ENCODE peak calls at places on chromosomes 12 and 14, in nine cellular contexts. X is right lobe of liver; O is trophoblast cell; N is cardiac muscle cell; C is pancreas; G is heart left ventricle; Y is CD8-positive, alpha-beta T cell; W is GM23248; E is left lung. D is an unnamed sample. For H3K4me1, the result is how much of the 10 kb centered on the place peaks cover.

GRCh38 chr12:21026302-21026701 is 104.7 kb upstream of the SLCO1B1 start:
- DNase-seq in X (no peak), O (no peak), N (no peak), C (no peak), G (no peak), Y (no peak), W (no peak), E (no peak), D (no peak)

GRCh38 chr12:47789141-47789540 is 16.1 kb downstream of the SLC48A1 start:
- DNase-seq in X (no peak), O (no peak), N (no peak), C (no peak), G (peak), Y (no peak), W (no peak), E (peak), D (no peak)

GRCh38 chr12:52533686-52534470 is 13.7 kb upstream of the KRT5 start:
- DNase-seq in X (peak), O (no peak), N (no peak), C (no peak), G (no peak), Y (no peak), W (no peak), E (no peak), D (no peak)

GRCh38 chr12:124654666-124655316 is 87.4 kb upstream of the NCOR2 start:
- DNase-seq in X (peak), O (no peak), N (no peak), C (peak), G (peak), Y (no peak), W (peak), E (no peak), D (peak)

GRCh38 chr12:53211476-53212381 is 4.7 kb upstream of the ITGB7 start:
- DNase-seq in X (no peak), O (no peak), N (no peak), C (no peak), G (no peak), Y (no peak), W (no peak), E (no peak), D (no peak)

GRCh38 chr14:32078030-32078793 is 1.1 kb downstream of the ARHGAP5 start:
- DNase-seq in X (no peak), O (no peak), N (peak), C (peak), G (no peak), Y (peak), W (peak), E (peak), D (no peak)

GRCh38 chr12:58583541-58583940 is 336.8 kb downstream of the LRIG3 start:
- DNase-seq in X (no peak), O (no peak), N (peak), C (no peak), G (no peak), Y (no peak), W (peak), E (no peak), D (peak)

GRCh38 chr14:78790262-78790661 is 620.1 kb downstream of the NRXN3 start:
- DNase-seq in X (no peak), O (no peak), N (no peak), C (no peak), G (no peak), Y (no peak), W (peak), E (no peak), D (no peak)

GRCh38 chr12:123034022-123034541 is 53.6 kb downstream of the ARL6IP4 start:
- DNase-seq in X (peak), O (no peak), N (no peak), C (no peak), G (no peak), Y (peak), W (no peak), E (no peak), D (no peak)

GRCh38 chr14:65502676-65503124 is 90.2 kb downstream of the FUT8 start:
- DNase-seq in X (no peak), O (no peak), N (peak), C (no peak), G (no peak), Y (no peak), W (peak), E (no peak), D (no peak)

GRCh38 chr12:66623455-66623854 is 55.4 kb downstream of the GRIP1 start:
- DNase-seq in X (no peak), O (no peak), N (no peak), C (no peak), G (no peak), Y (no peak), W (peak), E (no peak), D (no peak)

GRCh38 chr14:102218688-102219087 is 79.0 kb downstream of the WDR20 start:
- DNase-seq in X (no peak), O (no peak), N (no peak), C (no peak), G (no peak), Y (no peak), W (no peak), E (peak), D (no peak)

GRCh38 chr12:103169-103981 is 36.8 kb downstream of the IQSEC3 start:
- DNase-seq in X (no peak), O (no peak), N (no peak), C (no peak), G (no peak), Y (no peak), W (peak), E (no peak), D (no peak)

GRCh38 chr12:108734200-108734906 is 3.0 kb upstream of the CORO1C start:
- DNase-seq in X (peak), O (peak), N (peak), C (peak), G (no peak), Y (no peak), W (peak), E (no peak), D (no peak)

GRCh38 chr12:104230304-104230703 is 14.7 kb downstream of the TXNRD1 start:
- DNase-seq in X (no peak), O (no peak), N (no peak), C (no peak), G (no peak), Y (no peak), W (no peak), E (no peak), D (no peak)

GRCh38 chr14:35240233-35240632 is 51.9 kb upstream of the PSMA6 start:
- DNase-seq in X (no peak), O (peak), N (no peak), C (no peak), G (no peak), Y (no peak), W (no peak), E (no peak), D (no peak)

GRCh38 chr12:114443607-114444421 is 37.9 kb upstream of the TBX5 start:
- DNase-seq in X (no peak), O (no peak), N (no peak), C (no peak), G (peak), Y (no peak), W (no peak), E (peak), D (no peak)

GRCh38 chr12:67590122-67590795 is 58.3 kb upstream of the DYRK2 start:
- DNase-seq in X (no peak), O (no peak), N (no peak), C (no peak), G (no peak), Y (peak), W (no peak), E (no peak), D (no peak)

GRCh38 chr12:67925077-67925476 is 64.2 kb upstream of the IFNG-AS1 start:
- DNase-seq in X (no peak), O (peak), N (no peak), C (no peak), G (no peak), Y (no peak), W (no peak), E (no peak), D (no peak)

GRCh38 chr12:42173961-42174521 is 29.4 kb upstream of the GXYLT1 start:
- DNase-seq in X (no peak), O (no peak), N (no peak), C (no peak), G (no peak), Y (no peak), W (no peak), E (no peak), D (no peak)

GRCh38 chr14:101379842-101380241 is 181.5 kb upstream of the DIO3 start:
- DNase-seq in X (no peak), O (no peak), N (no peak), C (no peak), G (no peak), Y (no peak), W (no peak), E (no peak), D (no peak)

GRCh38 chr12:106783515-106783914 is 9.0 kb downstream of the RIC8B start:
- DNase-seq in X (no peak), O (no peak), N (no peak), C (no peak), G (no peak), Y (no peak), W (no peak), E (no peak), D (no peak)

GRCh38 chr14:49598182-49598478 is 610 bp upstream of the LRR1 start:
- DNase-seq in X (peak), O (no peak), N (no peak), C (no peak), G (no peak), Y (no peak), W (no peak), E (no peak), D (peak)

GRCh38 chr14:32694795-32695449 is 243.8 kb upstream of the NPAS3 start:
- DNase-seq in X (no peak), O (no peak), N (no peak), C (no peak), G (no peak), Y (no peak), W (no peak), E (no peak), D (no peak)

GRCh38 chr12:80033457-80033856 is 65.9 kb upstream of the OTOGL start:
- DNase-seq in X (no peak), O (no peak), N (peak), C (no peak), G (no peak), Y (no peak), W (peak), E (no peak), D (no peak)

GRCh38 chr12:54009171-54010052 is 627 bp downstream of the HOXC8 start:
- DNase-seq in X (no peak), O (peak), N (no peak), C (no peak), G (no peak), Y (no peak), W (peak), E (no peak), D (no peak)

GRCh38 chr12:53078425-53079225 is 565 bp downstream of the SPRYD3 start:
- DNase-seq in X (no peak), O (peak), N (no peak), C (no peak), G (no peak), Y (peak), W (peak), E (peak), D (no peak)

GRCh38 chr14:79986251-79986650 is 225.1 kb downstream of the DIO2 start:
- DNase-seq in X (no peak), O (no peak), N (peak), C (no peak), G (no peak), Y (no peak), W (no peak), E (no peak), D (no peak)

GRCh38 chr12:46124848-46125619 is 134.7 kb upstream of the SCAF11 start:
- DNase-seq in X (no peak), O (peak), N (peak), C (peak), G (no peak), Y (peak), W (peak), E (no peak), D (no peak)

GRCh38 chr12:79687711-79688270 is 3.0 kb downstream of the PAWR start:
- DNase-seq in X (no peak), O (no peak), N (peak), C (no peak), G (no peak), Y (no peak), W (peak), E (no peak), D (no peak)

GRCh38 chr12:93348568-93349435 is 28.9 kb upstream of the NUDT4 start:
- DNase-seq in X (no peak), O (peak), N (no peak), C (no peak), G (no peak), Y (no peak), W (peak), E (no peak), D (no peak)

GRCh38 chr14:71521238-71521637 is 411.0 kb upstream of the RGS6 start:
- DNase-seq in X (no peak), O (peak), N (no peak), C (peak), G (no peak), Y (no peak), W (no peak), E (no peak), D (no peak)
- H3K4me1 ChIP-seq in X (under half), O (under half), N (under half), C (under half), G (under half), Y (under half), W (under half), E (under half), D (under half)

GRCh38 chr12:89516633-89517032 is 8.0 kb downstream of the GALNT4 start:
- DNase-seq in X (no peak), O (no peak), N (no peak), C (no peak), G (no peak), Y (no peak), W (no peak), E (no peak), D (no peak)

GRCh38 chr12:89514751-89515150 is 9.8 kb downstream of the GALNT4 start:
- DNase-seq in X (no peak), O (no peak), N (no peak), C (no peak), G (no peak), Y (no peak), W (no peak), E (no peak), D (no peak)

GRCh38 chr12:89517648-89518047 is 6.9 kb downstream of the GALNT4 start:
- DNase-seq in X (no peak), O (no peak), N (no peak), C (no peak), G (no peak), Y (no peak), W (no peak), E (no peak), D (no peak)

DNA sequence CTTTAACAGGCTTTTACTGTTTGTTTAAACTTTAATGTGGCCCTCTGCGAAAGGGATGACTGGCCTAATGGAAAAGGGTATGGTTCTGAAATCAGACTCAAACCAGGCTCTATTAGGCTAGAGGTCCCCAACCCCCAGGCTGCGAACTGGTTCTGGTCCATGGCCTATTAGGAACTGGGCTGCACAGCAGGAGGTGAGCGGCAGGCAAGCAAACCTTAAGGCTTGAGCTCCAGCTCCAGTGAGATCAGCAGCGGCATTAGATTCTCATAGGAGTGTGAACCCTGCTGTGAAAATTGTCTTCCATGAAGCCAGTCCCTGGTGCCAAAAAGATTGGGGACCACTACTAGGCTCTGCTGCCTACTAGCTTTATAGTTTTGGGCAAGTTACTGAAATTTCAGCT is 11.1 kb downstream of the GALNT4 start:
- DNase-seq in X (no peak), O (no peak), N (no peak), C (no peak), G (no peak), Y (no peak), W (no peak), E (no peak), D (no peak)
- H3K27ac ChIP-seq in X (no peak), O (no peak), N (no peak), C (no peak), G (no peak), Y (no peak), W (no peak), E (no peak), D (no peak)

GRCh38 chr12:129826273-129826672 is 77.6 kb downstream of the TMEM132D start:
- DNase-seq in X (no peak), O (no peak), N (no peak), C (no peak), G (no peak), Y (no peak), W (no peak), E (no peak), D (no peak)
- H3K4me1 ChIP-seq in X (under half), O (under half), N (under half), C (under half), G (under half), Y (under half), W (under half), E (under half), D (under half)

GRCh38 chr14:95263527-95264231 is 56.0 kb downstream of the CLMN start:
- DNase-seq in X (no peak), O (peak), N (no peak), C (no peak), G (no peak), Y (no peak), W (no peak), E (no peak), D (no peak)

GRCh38 chr14:95264271-95264973 is 55.3 kb downstream of the CLMN start:
- DNase-seq in X (no peak), O (no peak), N (no peak), C (no peak), G (no peak), Y (no peak), W (no peak), E (no peak), D (no peak)

GRCh38 chr14:95260537-95261440 is 58.9 kb downstream of the CLMN start:
- DNase-seq in X (no peak), O (no peak), N (peak), C (peak), G (no peak), Y (no peak), W (peak), E (no peak), D (no peak)

GRCh38 chr14:95261616-95262510 is 57.8 kb downstream of the CLMN start:
- DNase-seq in X (peak), O (no peak), N (no peak), C (peak), G (no peak), Y (no peak), W (no peak), E (no peak), D (no peak)

GRCh38 chr14:95262511-95262891 is 57.2 kb downstream of the CLMN start:
- DNase-seq in X (no peak), O (no peak), N (no peak), C (no peak), G (no peak), Y (no peak), W (no peak), E (no peak), D (no peak)
- H3K27ac ChIP-seq in X (no peak), O (no peak), N (no peak), C (peak), G (peak), Y (no peak), W (no peak), E (no peak), D (no peak)